ENCODE peak calls at places on chromosome 7, in five cellular contexts. One of them, this sample, is unnamed.

GRCh38 chr7:150997075-150997511 is 6.3 kb downstream of the NOS3 start:
- DNase-seq in GM23338: no peak
- DNase-seq in fibroblast of the aortic adventitia: no peak
- DNase-seq in cardiac fibroblast: no peak
- DNase-seq in CD8-positive, alpha-beta memory T cell: no peak
- DNase-seq in this sample: peak

GRCh38 chr7:157465597-157466348 is 129.0 kb downstream of the DNAJB6 start:
- DNase-seq in cardiac fibroblast: peak
- DNase-seq in GM23338: no peak
- DNase-seq in CD8-positive, alpha-beta memory T cell: no peak
- DNase-seq in fibroblast of the aortic adventitia: no peak
- DNase-seq in this sample: no peak

GRCh38 chr7:100219271-100219737 is 445 bp upstream of the PVRIG start:
- DNase-seq in GM23338: no peak
- DNase-seq in fibroblast of the aortic adventitia: no peak
- DNase-seq in CD8-positive, alpha-beta memory T cell: no peak
- DNase-seq in cardiac fibroblast: no peak
- DNase-seq in this sample: no peak

GRCh38 chr7:158923928-158924511 is 67.7 kb downstream of the DYNC2I1 start:
- DNase-seq in cardiac fibroblast: no peak
- DNase-seq in GM23338: no peak
- DNase-seq in CD8-positive, alpha-beta memory T cell: no peak
- DNase-seq in fibroblast of the aortic adventitia: no peak
- DNase-seq in this sample: no peak

GRCh38 chr7:150947761-150948680 is 30.1 kb downstream of the KCNH2 start:
- DNase-seq in cardiac fibroblast: no peak
- DNase-seq in GM23338: no peak
- DNase-seq in fibroblast of the aortic adventitia: no peak
- DNase-seq in CD8-positive, alpha-beta memory T cell: no peak
- DNase-seq in this sample: no peak

GRCh38 chr7:76303057-76303828 is 770 bp downstream of the HSPB1 start:
- DNase-seq in CD8-positive, alpha-beta memory T cell: peak
- DNase-seq in cardiac fibroblast: peak
- DNase-seq in fibroblast of the aortic adventitia: peak
- DNase-seq in GM23338: peak
- DNase-seq in this sample: peak

GRCh38 chr7:143882611-143883078 is 19.3 kb downstream of the TCAF1 start:
- DNase-seq in CD8-positive, alpha-beta memory T cell: no peak
- DNase-seq in GM23338: peak
- DNase-seq in fibroblast of the aortic adventitia: peak
- DNase-seq in cardiac fibroblast: peak
- DNase-seq in this sample: no peak

GRCh38 chr7:117092801-117093200 is 139.5 kb downstream of the ST7 start:
- DNase-seq in fibroblast of the aortic adventitia: no peak
- DNase-seq in CD8-positive, alpha-beta memory T cell: no peak
- DNase-seq in GM23338: no peak
- DNase-seq in cardiac fibroblast: peak
- DNase-seq in this sample: no peak

GRCh38 chr7:87318741-87319140 is 26.7 kb upstream of the CROT start:
- DNase-seq in GM23338: no peak
- DNase-seq in fibroblast of the aortic adventitia: no peak
- DNase-seq in CD8-positive, alpha-beta memory T cell: no peak
- DNase-seq in cardiac fibroblast: no peak
- DNase-seq in this sample: no peak

GRCh38 chr7:6516387-6516983 is 34.8 kb downstream of the GRID2IP start:
- DNase-seq in fibroblast of the aortic adventitia: peak
- DNase-seq in cardiac fibroblast: peak
- DNase-seq in CD8-positive, alpha-beta memory T cell: peak
- DNase-seq in GM23338: peak
- DNase-seq in this sample: peak

GRCh38 chr7:27885652-27886051 is 145.7 kb downstream of the TAX1BP1 start:
- DNase-seq in cardiac fibroblast: no peak
- DNase-seq in CD8-positive, alpha-beta memory T cell: no peak
- DNase-seq in fibroblast of the aortic adventitia: no peak
- DNase-seq in GM23338: no peak
- DNase-seq in this sample: no peak

GRCh38 chr7:100678291-100678984 is 4.9 kb downstream of the GNB2 start:
- DNase-seq in fibroblast of the aortic adventitia: no peak
- DNase-seq in CD8-positive, alpha-beta memory T cell: no peak
- DNase-seq in GM23338: no peak
- DNase-seq in cardiac fibroblast: no peak
- DNase-seq in this sample: no peak

GRCh38 chr7:42915356-42915755 is 3.5 kb upstream of the C7orf25 start:
- DNase-seq in fibroblast of the aortic adventitia: peak
- DNase-seq in CD8-positive, alpha-beta memory T cell: no peak
- DNase-seq in GM23338: no peak
- DNase-seq in cardiac fibroblast: peak
- DNase-seq in this sample: no peak

GRCh38 chr7:152674860-152675760 is 831 bp downstream of the XRCC2 start:
- DNase-seq in GM23338: peak
- DNase-seq in cardiac fibroblast: peak
- DNase-seq in CD8-positive, alpha-beta memory T cell: no peak
- DNase-seq in fibroblast of the aortic adventitia: peak
- DNase-seq in this sample: no peak

GRCh38 chr7:88919484-88920131 is 124.1 kb upstream of the TEX47 start:
- DNase-seq in GM23338: no peak
- DNase-seq in CD8-positive, alpha-beta memory T cell: no peak
- DNase-seq in cardiac fibroblast: no peak
- DNase-seq in fibroblast of the aortic adventitia: no peak
- DNase-seq in this sample: no peak

GRCh38 chr7:28533731-28534531 is 121.6 kb downstream of the CREB5 start:
- DNase-seq in CD8-positive, alpha-beta memory T cell: no peak
- DNase-seq in cardiac fibroblast: peak
- DNase-seq in GM23338: no peak
- DNase-seq in fibroblast of the aortic adventitia: peak
- DNase-seq in this sample: no peak

GRCh38 chr7:1421946-1422345 is 37.3 kb downstream of the MICALL2 start:
- DNase-seq in CD8-positive, alpha-beta memory T cell: no peak
- DNase-seq in fibroblast of the aortic adventitia: no peak
- DNase-seq in GM23338: no peak
- DNase-seq in cardiac fibroblast: no peak
- DNase-seq in this sample: no peak

GRCh38 chr7:137009404-137009803 is 141.0 kb downstream of the CHRM2 start:
- DNase-seq in CD8-positive, alpha-beta memory T cell: no peak
- DNase-seq in GM23338: no peak
- DNase-seq in fibroblast of the aortic adventitia: no peak
- DNase-seq in cardiac fibroblast: no peak
- DNase-seq in this sample: no peak

GRCh38 chr7:17206354-17206905 is 92.0 kb upstream of the AHR start:
- DNase-seq in cardiac fibroblast: no peak
- DNase-seq in CD8-positive, alpha-beta memory T cell: no peak
- DNase-seq in GM23338: no peak
- DNase-seq in fibroblast of the aortic adventitia: no peak
- DNase-seq in this sample: no peak

GRCh38 chr7:132251327-132251659 is 325.0 kb downstream of the PLXNA4 start:
- DNase-seq in CD8-positive, alpha-beta memory T cell: no peak
- DNase-seq in cardiac fibroblast: no peak
- DNase-seq in fibroblast of the aortic adventitia: no peak
- DNase-seq in GM23338: peak
- DNase-seq in this sample: no peak

GRCh38 chr7:91264924-91265681 is 870 bp downstream of the FZD1 start:
- DNase-seq in cardiac fibroblast: peak
- DNase-seq in fibroblast of the aortic adventitia: peak
- DNase-seq in CD8-positive, alpha-beta memory T cell: no peak
- DNase-seq in GM23338: peak
- DNase-seq in this sample: peak

GRCh38 chr7:132915652-132916051 is 166.2 kb downstream of the CHCHD3 start:
- DNase-seq in cardiac fibroblast: no peak
- DNase-seq in CD8-positive, alpha-beta memory T cell: no peak
- DNase-seq in GM23338: no peak
- DNase-seq in fibroblast of the aortic adventitia: no peak
- DNase-seq in this sample: no peak

GRCh38 chr7:148909560-148909959 is 25.5 kb upstream of the EZH2 start:
- DNase-seq in cardiac fibroblast: no peak
- DNase-seq in fibroblast of the aortic adventitia: no peak
- DNase-seq in GM23338: no peak
- DNase-seq in CD8-positive, alpha-beta memory T cell: no peak
- DNase-seq in this sample: no peak

GRCh38 chr7:28075674-28076358 is 104.8 kb downstream of the JAZF1 start:
- DNase-seq in GM23338: no peak
- DNase-seq in fibroblast of the aortic adventitia: peak
- DNase-seq in CD8-positive, alpha-beta memory T cell: no peak
- DNase-seq in cardiac fibroblast: no peak
- DNase-seq in this sample: no peak

GRCh38 chr7:66297579-66297978 is 92.4 kb downstream of the TPST1 start:
- DNase-seq in CD8-positive, alpha-beta memory T cell: no peak
- DNase-seq in cardiac fibroblast: peak
- DNase-seq in GM23338: no peak
- DNase-seq in fibroblast of the aortic adventitia: no peak
- DNase-seq in this sample: peak

GRCh38 chr7:12771378-12771877 is 84.0 kb downstream of the ARL4A start:
- DNase-seq in cardiac fibroblast: no peak
- DNase-seq in CD8-positive, alpha-beta memory T cell: no peak
- DNase-seq in fibroblast of the aortic adventitia: peak
- DNase-seq in GM23338: peak
- DNase-seq in this sample: no peak

GRCh38 chr7:87231715-87232114 is 12.2 kb upstream of the TMEM243 start:
- DNase-seq in GM23338: no peak
- DNase-seq in fibroblast of the aortic adventitia: peak
- DNase-seq in cardiac fibroblast: no peak
- DNase-seq in CD8-positive, alpha-beta memory T cell: no peak
- DNase-seq in this sample: no peak

GRCh38 chr7:47379629-47380324 is 202.1 kb downstream of the TNS3 start:
- DNase-seq in CD8-positive, alpha-beta memory T cell: no peak
- DNase-seq in cardiac fibroblast: peak
- DNase-seq in GM23338: peak
- DNase-seq in fibroblast of the aortic adventitia: peak
- DNase-seq in this sample: no peak

GRCh38 chr7:29017666-29018065 is 59.5 kb upstream of the TRIL start:
- DNase-seq in CD8-positive, alpha-beta memory T cell: no peak
- DNase-seq in GM23338: no peak
- DNase-seq in cardiac fibroblast: peak
- DNase-seq in fibroblast of the aortic adventitia: peak
- DNase-seq in this sample: no peak

GRCh38 chr7:158249692-158250091 is 337.9 kb downstream of the PTPRN2 start:
- DNase-seq in CD8-positive, alpha-beta memory T cell: no peak
- DNase-seq in GM23338: no peak
- DNase-seq in cardiac fibroblast: no peak
- DNase-seq in fibroblast of the aortic adventitia: no peak
- DNase-seq in this sample: no peak

GRCh38 chr7:36448781-36449379 is 59.2 kb downstream of the ANLN start:
- DNase-seq in fibroblast of the aortic adventitia: peak
- DNase-seq in CD8-positive, alpha-beta memory T cell: no peak
- DNase-seq in GM23338: no peak
- DNase-seq in cardiac fibroblast: peak
- DNase-seq in this sample: no peak

GRCh38 chr7:94129443-94130140 is 125.4 kb upstream of the BET1 start:
- DNase-seq in GM23338: no peak
- DNase-seq in fibroblast of the aortic adventitia: peak
- DNase-seq in cardiac fibroblast: peak
- DNase-seq in CD8-positive, alpha-beta memory T cell: no peak
- DNase-seq in this sample: no peak

GRCh38 chr7:52909935-52910334 is 125.5 kb upstream of the POM121L12 start:
- DNase-seq in fibroblast of the aortic adventitia: no peak
- DNase-seq in CD8-positive, alpha-beta memory T cell: no peak
- DNase-seq in cardiac fibroblast: no peak
- DNase-seq in GM23338: no peak
- DNase-seq in this sample: no peak
- H3K4me3 ChIP-seq in fibroblast of the aortic adventitia: no peak
- H3K4me3 ChIP-seq in CD8-positive, alpha-beta memory T cell: no peak
- H3K4me3 ChIP-seq in cardiac fibroblast: no peak
- H3K4me3 ChIP-seq in GM23338: no peak
- H3K4me3 ChIP-seq in this sample: no peak

DNA sequence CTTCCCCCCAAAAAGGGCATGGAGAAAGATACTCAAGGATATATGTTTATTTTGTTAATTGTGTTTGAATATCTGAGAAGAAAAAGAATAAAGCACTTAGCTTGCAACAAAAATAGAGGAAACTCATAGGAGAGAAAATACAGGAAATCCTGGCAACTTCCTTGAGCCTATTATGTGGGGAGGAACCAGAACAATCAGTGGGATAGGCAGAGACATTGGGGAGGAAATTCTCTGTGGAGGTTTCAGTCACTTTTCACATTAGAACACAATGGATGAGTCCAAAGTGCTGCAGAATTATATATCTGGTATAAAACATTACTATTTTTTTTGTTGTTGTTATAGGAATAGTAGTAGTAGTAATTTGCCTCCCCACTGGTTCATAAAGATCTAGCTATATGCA is 240.1 kb downstream of the THSD7A start:
- DNase-seq in cardiac fibroblast: no peak
- DNase-seq in fibroblast of the aortic adventitia: no peak
- DNase-seq in CD8-positive, alpha-beta memory T cell: no peak
- DNase-seq in GM23338: no peak
- DNase-seq in this sample: no peak
- H3K4me3 ChIP-seq in cardiac fibroblast: no peak
- H3K4me3 ChIP-seq in fibroblast of the aortic adventitia: no peak
- H3K4me3 ChIP-seq in CD8-positive, alpha-beta memory T cell: no peak
- H3K4me3 ChIP-seq in GM23338: no peak
- H3K4me3 ChIP-seq in this sample: no peak

DNA sequence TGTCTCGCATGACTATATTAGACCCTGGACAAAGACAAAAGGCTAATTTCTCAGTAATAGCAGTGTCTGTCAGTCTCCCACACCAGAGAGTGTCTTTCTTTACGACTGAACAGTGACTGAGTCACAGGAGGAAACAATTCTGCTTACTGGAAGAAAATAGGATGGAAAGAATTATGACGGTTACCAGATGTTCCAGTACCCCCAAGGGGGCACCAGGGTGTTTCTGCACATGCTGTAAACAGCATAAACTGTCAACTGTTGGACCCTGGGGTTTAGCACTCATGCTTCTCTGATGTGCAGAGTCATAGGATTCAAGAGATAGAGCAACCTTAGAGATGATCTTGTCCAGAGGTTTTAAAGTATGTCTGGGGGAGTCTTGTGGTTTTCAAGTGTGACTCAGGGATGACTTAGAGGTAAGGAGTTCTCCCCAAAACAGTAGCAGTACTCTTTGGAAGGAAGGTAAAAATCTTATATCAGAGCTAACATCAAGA is 291.7 kb downstream of the THSD7A start:
- DNase-seq in CD8-positive, alpha-beta memory T cell: no peak
- DNase-seq in cardiac fibroblast: peak
- DNase-seq in GM23338: no peak
- DNase-seq in fibroblast of the aortic adventitia: peak
- DNase-seq in this sample: no peak
- H3K4me3 ChIP-seq in CD8-positive, alpha-beta memory T cell: no peak
- H3K4me3 ChIP-seq in cardiac fibroblast: no peak
- H3K4me3 ChIP-seq in GM23338: no peak
- H3K4me3 ChIP-seq in fibroblast of the aortic adventitia: no peak
- H3K4me3 ChIP-seq in this sample: no peak

DNA sequence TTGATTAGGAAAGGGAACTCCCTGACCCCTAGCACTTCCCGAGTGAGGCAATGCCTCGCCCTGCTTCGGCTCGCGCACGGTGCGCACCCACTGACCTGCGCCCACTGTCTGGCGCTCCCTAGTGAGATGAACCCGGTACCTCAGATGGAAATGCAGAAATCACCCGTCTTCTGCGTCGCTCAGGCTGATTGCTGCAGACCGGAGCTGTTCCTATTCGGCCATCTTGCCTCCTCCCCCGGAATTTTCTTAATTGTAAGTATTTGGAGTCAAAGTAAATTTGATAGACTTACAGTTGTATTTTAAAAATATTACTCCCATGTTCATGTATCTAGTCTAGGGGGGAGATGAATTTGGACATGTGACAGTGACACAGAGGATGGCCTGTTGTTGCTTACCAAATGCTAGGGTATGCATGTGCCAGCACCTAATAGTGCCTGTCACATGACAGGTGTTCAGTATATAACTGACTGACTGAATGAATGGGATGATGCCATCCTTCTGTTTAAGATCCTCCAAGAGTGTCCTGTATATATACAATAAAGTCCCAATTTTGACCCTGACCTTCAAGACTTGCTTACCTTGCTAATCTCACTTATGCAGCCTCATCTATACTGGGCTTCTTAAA is 42.0 kb upstream of the ICA1 start:
- DNase-seq in CD8-positive, alpha-beta memory T cell: no peak
- DNase-seq in GM23338: no peak
- DNase-seq in cardiac fibroblast: no peak
- DNase-seq in fibroblast of the aortic adventitia: no peak
- DNase-seq in this sample: no peak
- H3K4me3 ChIP-seq in CD8-positive, alpha-beta memory T cell: no peak
- H3K4me3 ChIP-seq in GM23338: no peak
- H3K4me3 ChIP-seq in cardiac fibroblast: no peak
- H3K4me3 ChIP-seq in fibroblast of the aortic adventitia: no peak
- H3K4me3 ChIP-seq in this sample: no peak